ENCODE peak calls at places on chromosomes 13 and 19, in eight cellular contexts. One of them, this sample, is unnamed.

GRCh38 chr13:42875448-42876269 is 94.3 kb downstream of the FAM216B start:
- DNase-seq in HT1080: no peak
- DNase-seq in CD4-positive, alpha-beta memory T cell: no peak
- DNase-seq in lower lobe of right lung: no peak
- DNase-seq in fibroblast of mammary gland: peak
- DNase-seq in activated naive CD4-positive, alpha-beta T cell treated with anti-CD3 and anti-CD28 coated beads, Interleukin-2, amount 50 U/mL, for 72 hours: no peak
- DNase-seq in RPMI7951: peak
- DNase-seq in omental fat pad: no peak
- DNase-seq in this sample: no peak

GRCh38 chr13:23583491-23583890 is 13.3 kb downstream of the TNFRSF19 start:
- DNase-seq in fibroblast of mammary gland: no peak
- DNase-seq in lower lobe of right lung: no peak
- DNase-seq in RPMI7951: peak
- DNase-seq in omental fat pad: no peak
- DNase-seq in activated naive CD4-positive, alpha-beta T cell treated with anti-CD3 and anti-CD28 coated beads, Interleukin-2, amount 50 U/mL, for 72 hours: no peak
- DNase-seq in HT1080: no peak
- DNase-seq in CD4-positive, alpha-beta memory T cell: no peak
- DNase-seq in this sample: no peak

GRCh38 chr19:48890551-48890950 is 8.0 kb downstream of the TULP2 start:
- DNase-seq in CD4-positive, alpha-beta memory T cell: no peak
- DNase-seq in omental fat pad: no peak
- DNase-seq in fibroblast of mammary gland: no peak
- DNase-seq in lower lobe of right lung: no peak
- DNase-seq in RPMI7951: no peak
- DNase-seq in activated naive CD4-positive, alpha-beta T cell treated with anti-CD3 and anti-CD28 coated beads, Interleukin-2, amount 50 U/mL, for 72 hours: no peak
- DNase-seq in HT1080: no peak
- DNase-seq in this sample: no peak

GRCh38 chr13:85317781-85318180 is 481.4 kb downstream of the SLITRK6 start:
- DNase-seq in activated naive CD4-positive, alpha-beta T cell treated with anti-CD3 and anti-CD28 coated beads, Interleukin-2, amount 50 U/mL, for 72 hours: no peak
- DNase-seq in lower lobe of right lung: no peak
- DNase-seq in CD4-positive, alpha-beta memory T cell: no peak
- DNase-seq in omental fat pad: no peak
- DNase-seq in HT1080: no peak
- DNase-seq in fibroblast of mammary gland: no peak
- DNase-seq in RPMI7951: no peak
- DNase-seq in this sample: no peak

GRCh38 chr13:51955281-51955771 is 55.9 kb downstream of the ATP7B start:
- DNase-seq in activated naive CD4-positive, alpha-beta T cell treated with anti-CD3 and anti-CD28 coated beads, Interleukin-2, amount 50 U/mL, for 72 hours: no peak
- DNase-seq in omental fat pad: no peak
- DNase-seq in fibroblast of mammary gland: no peak
- DNase-seq in HT1080: peak
- DNase-seq in lower lobe of right lung: no peak
- DNase-seq in CD4-positive, alpha-beta memory T cell: no peak
- DNase-seq in RPMI7951: no peak
- DNase-seq in this sample: no peak

GRCh38 chr19:50416034-50416814 is 2.5 kb upstream of the SPIB start:
- DNase-seq in fibroblast of mammary gland: no peak
- DNase-seq in lower lobe of right lung: no peak
- DNase-seq in omental fat pad: no peak
- DNase-seq in HT1080: no peak
- DNase-seq in RPMI7951: no peak
- DNase-seq in activated naive CD4-positive, alpha-beta T cell treated with anti-CD3 and anti-CD28 coated beads, Interleukin-2, amount 50 U/mL, for 72 hours: no peak
- DNase-seq in CD4-positive, alpha-beta memory T cell: no peak
- DNase-seq in this sample: no peak

GRCh38 chr19:41323023-41323422 is 13.1 kb downstream of the CCDC97 start:
- DNase-seq in RPMI7951: peak
- DNase-seq in CD4-positive, alpha-beta memory T cell: no peak
- DNase-seq in fibroblast of mammary gland: peak
- DNase-seq in lower lobe of right lung: no peak
- DNase-seq in omental fat pad: no peak
- DNase-seq in HT1080: no peak
- DNase-seq in activated naive CD4-positive, alpha-beta T cell treated with anti-CD3 and anti-CD28 coated beads, Interleukin-2, amount 50 U/mL, for 72 hours: no peak
- DNase-seq in this sample: peak

GRCh38 chr19:5232798-5233505 is 107.7 kb downstream of the PTPRS start:
- DNase-seq in CD4-positive, alpha-beta memory T cell: no peak
- DNase-seq in fibroblast of mammary gland: no peak
- DNase-seq in activated naive CD4-positive, alpha-beta T cell treated with anti-CD3 and anti-CD28 coated beads, Interleukin-2, amount 50 U/mL, for 72 hours: no peak
- DNase-seq in RPMI7951: no peak
- DNase-seq in omental fat pad: no peak
- DNase-seq in HT1080: no peak
- DNase-seq in lower lobe of right lung: no peak
- DNase-seq in this sample: no peak

GRCh38 chr13:96822900-96823299 is 171.4 kb downstream of the OXGR1 start:
- DNase-seq in RPMI7951: peak
- DNase-seq in lower lobe of right lung: no peak
- DNase-seq in omental fat pad: no peak
- DNase-seq in HT1080: peak
- DNase-seq in CD4-positive, alpha-beta memory T cell: no peak
- DNase-seq in activated naive CD4-positive, alpha-beta T cell treated with anti-CD3 and anti-CD28 coated beads, Interleukin-2, amount 50 U/mL, for 72 hours: no peak
- DNase-seq in fibroblast of mammary gland: peak
- DNase-seq in this sample: peak

GRCh38 chr13:53694814-53695533 is 666.4 kb downstream of the OLFM4 start:
- DNase-seq in fibroblast of mammary gland: no peak
- DNase-seq in RPMI7951: no peak
- DNase-seq in lower lobe of right lung: no peak
- DNase-seq in activated naive CD4-positive, alpha-beta T cell treated with anti-CD3 and anti-CD28 coated beads, Interleukin-2, amount 50 U/mL, for 72 hours: no peak
- DNase-seq in CD4-positive, alpha-beta memory T cell: no peak
- DNase-seq in HT1080: no peak
- DNase-seq in omental fat pad: no peak
- DNase-seq in this sample: no peak

GRCh38 chr13:44313674-44314073 is 60.0 kb upstream of the SERP2 start:
- DNase-seq in omental fat pad: no peak
- DNase-seq in CD4-positive, alpha-beta memory T cell: no peak
- DNase-seq in HT1080: peak
- DNase-seq in RPMI7951: peak
- DNase-seq in activated naive CD4-positive, alpha-beta T cell treated with anti-CD3 and anti-CD28 coated beads, Interleukin-2, amount 50 U/mL, for 72 hours: no peak
- DNase-seq in fibroblast of mammary gland: peak
- DNase-seq in lower lobe of right lung: no peak
- DNase-seq in this sample: peak

GRCh38 chr13:94007072-94007471 is 472.4 kb downstream of the DCT start:
- DNase-seq in activated naive CD4-positive, alpha-beta T cell treated with anti-CD3 and anti-CD28 coated beads, Interleukin-2, amount 50 U/mL, for 72 hours: no peak
- DNase-seq in RPMI7951: no peak
- DNase-seq in lower lobe of right lung: no peak
- DNase-seq in omental fat pad: no peak
- DNase-seq in CD4-positive, alpha-beta memory T cell: no peak
- DNase-seq in HT1080: no peak
- DNase-seq in fibroblast of mammary gland: peak
- DNase-seq in this sample: no peak

GRCh38 chr19:7636691-7637373 is at the start of gene STXBP2:
- DNase-seq in fibroblast of mammary gland: no peak
- DNase-seq in omental fat pad: peak
- DNase-seq in RPMI7951: no peak
- DNase-seq in activated naive CD4-positive, alpha-beta T cell treated with anti-CD3 and anti-CD28 coated beads, Interleukin-2, amount 50 U/mL, for 72 hours: peak
- DNase-seq in HT1080: no peak
- DNase-seq in CD4-positive, alpha-beta memory T cell: peak
- DNase-seq in lower lobe of right lung: peak
- DNase-seq in this sample: no peak

GRCh38 chr13:113291997-113292862 is 4.8 kb upstream of the LAMP1 start:
- DNase-seq in lower lobe of right lung: peak
- DNase-seq in omental fat pad: no peak
- DNase-seq in fibroblast of mammary gland: peak
- DNase-seq in HT1080: peak
- DNase-seq in activated naive CD4-positive, alpha-beta T cell treated with anti-CD3 and anti-CD28 coated beads, Interleukin-2, amount 50 U/mL, for 72 hours: peak
- DNase-seq in RPMI7951: peak
- DNase-seq in CD4-positive, alpha-beta memory T cell: peak
- DNase-seq in this sample: no peak

GRCh38 chr19:49506575-49507105 is 5.8 kb upstream of the FCGRT start:
- DNase-seq in fibroblast of mammary gland: peak
- DNase-seq in HT1080: peak
- DNase-seq in activated naive CD4-positive, alpha-beta T cell treated with anti-CD3 and anti-CD28 coated beads, Interleukin-2, amount 50 U/mL, for 72 hours: peak
- DNase-seq in RPMI7951: peak
- DNase-seq in omental fat pad: no peak
- DNase-seq in lower lobe of right lung: peak
- DNase-seq in CD4-positive, alpha-beta memory T cell: peak
- DNase-seq in this sample: peak

GRCh38 chr19:56637976-56638555 is 4.9 kb upstream of the SMIM17 start:
- DNase-seq in omental fat pad: peak
- DNase-seq in fibroblast of mammary gland: peak
- DNase-seq in lower lobe of right lung: no peak
- DNase-seq in RPMI7951: peak
- DNase-seq in activated naive CD4-positive, alpha-beta T cell treated with anti-CD3 and anti-CD28 coated beads, Interleukin-2, amount 50 U/mL, for 72 hours: peak
- DNase-seq in HT1080: peak
- DNase-seq in CD4-positive, alpha-beta memory T cell: peak
- DNase-seq in this sample: peak

GRCh38 chr19:35643255-35644205 is 2.0 kb downstream of the ETV2 start:
- DNase-seq in activated naive CD4-positive, alpha-beta T cell treated with anti-CD3 and anti-CD28 coated beads, Interleukin-2, amount 50 U/mL, for 72 hours: peak
- DNase-seq in omental fat pad: peak
- DNase-seq in RPMI7951: peak
- DNase-seq in lower lobe of right lung: peak
- DNase-seq in CD4-positive, alpha-beta memory T cell: peak
- DNase-seq in fibroblast of mammary gland: peak
- DNase-seq in HT1080: peak
- DNase-seq in this sample: peak

GRCh38 chr13:80605743-80606142 is 264.8 kb upstream of the SPRY2 start:
- DNase-seq in fibroblast of mammary gland: no peak
- DNase-seq in activated naive CD4-positive, alpha-beta T cell treated with anti-CD3 and anti-CD28 coated beads, Interleukin-2, amount 50 U/mL, for 72 hours: no peak
- DNase-seq in HT1080: no peak
- DNase-seq in CD4-positive, alpha-beta memory T cell: no peak
- DNase-seq in RPMI7951: no peak
- DNase-seq in lower lobe of right lung: no peak
- DNase-seq in omental fat pad: no peak
- DNase-seq in this sample: no peak

GRCh38 chr19:8240274-8241229 is 31.4 kb downstream of the CERS4 start:
- DNase-seq in omental fat pad: peak
- DNase-seq in CD4-positive, alpha-beta memory T cell: peak
- DNase-seq in lower lobe of right lung: peak
- DNase-seq in fibroblast of mammary gland: peak
- DNase-seq in RPMI7951: peak
- DNase-seq in activated naive CD4-positive, alpha-beta T cell treated with anti-CD3 and anti-CD28 coated beads, Interleukin-2, amount 50 U/mL, for 72 hours: no peak
- DNase-seq in HT1080: peak
- DNase-seq in this sample: peak

GRCh38 chr19:14056741-14057356 is 5.0 kb downstream of the PALM3 start:
- DNase-seq in RPMI7951: no peak
- DNase-seq in fibroblast of mammary gland: no peak
- DNase-seq in lower lobe of right lung: no peak
- DNase-seq in HT1080: no peak
- DNase-seq in omental fat pad: no peak
- DNase-seq in CD4-positive, alpha-beta memory T cell: no peak
- DNase-seq in activated naive CD4-positive, alpha-beta T cell treated with anti-CD3 and anti-CD28 coated beads, Interleukin-2, amount 50 U/mL, for 72 hours: no peak
- DNase-seq in this sample: no peak

GRCh38 chr13:26785845-26786630 is 25.5 kb upstream of the GPR12 start:
- DNase-seq in HT1080: peak
- DNase-seq in lower lobe of right lung: no peak
- DNase-seq in CD4-positive, alpha-beta memory T cell: peak
- DNase-seq in fibroblast of mammary gland: peak
- DNase-seq in omental fat pad: no peak
- DNase-seq in activated naive CD4-positive, alpha-beta T cell treated with anti-CD3 and anti-CD28 coated beads, Interleukin-2, amount 50 U/mL, for 72 hours: peak
- DNase-seq in RPMI7951: peak
- DNase-seq in this sample: peak

GRCh38 chr19:19356901-19357566 is 36.4 kb downstream of the MAU2 start:
- DNase-seq in omental fat pad: no peak
- DNase-seq in RPMI7951: no peak
- DNase-seq in CD4-positive, alpha-beta memory T cell: no peak
- DNase-seq in activated naive CD4-positive, alpha-beta T cell treated with anti-CD3 and anti-CD28 coated beads, Interleukin-2, amount 50 U/mL, for 72 hours: no peak
- DNase-seq in lower lobe of right lung: no peak
- DNase-seq in HT1080: no peak
- DNase-seq in fibroblast of mammary gland: no peak
- DNase-seq in this sample: no peak

GRCh38 chr13:27211771-27212364 is 39.5 kb upstream of the RPL21 start:
- DNase-seq in HT1080: peak
- DNase-seq in lower lobe of right lung: no peak
- DNase-seq in activated naive CD4-positive, alpha-beta T cell treated with anti-CD3 and anti-CD28 coated beads, Interleukin-2, amount 50 U/mL, for 72 hours: no peak
- DNase-seq in fibroblast of mammary gland: peak
- DNase-seq in RPMI7951: peak
- DNase-seq in CD4-positive, alpha-beta memory T cell: no peak
- DNase-seq in omental fat pad: no peak
- DNase-seq in this sample: peak

GRCh38 chr13:113141591-113141950 is 16.9 kb upstream of the PROZ start:
- DNase-seq in omental fat pad: no peak
- DNase-seq in fibroblast of mammary gland: no peak
- DNase-seq in CD4-positive, alpha-beta memory T cell: no peak
- DNase-seq in RPMI7951: no peak
- DNase-seq in HT1080: no peak
- DNase-seq in activated naive CD4-positive, alpha-beta T cell treated with anti-CD3 and anti-CD28 coated beads, Interleukin-2, amount 50 U/mL, for 72 hours: no peak
- DNase-seq in lower lobe of right lung: peak
- DNase-seq in this sample: no peak

GRCh38 chr13:45615501-45616101 is at the start of gene ERICH6B:
- DNase-seq in RPMI7951: peak
- DNase-seq in activated naive CD4-positive, alpha-beta T cell treated with anti-CD3 and anti-CD28 coated beads, Interleukin-2, amount 50 U/mL, for 72 hours: no peak
- DNase-seq in omental fat pad: no peak
- DNase-seq in CD4-positive, alpha-beta memory T cell: peak
- DNase-seq in HT1080: peak
- DNase-seq in lower lobe of right lung: no peak
- DNase-seq in fibroblast of mammary gland: peak
- DNase-seq in this sample: no peak